ENCODE peak calls at places on chromosomes 11 and 22, in nine cellular contexts. N, P, D, F, B, Z, G, Q and V are unnamed samples.

GRCh38 chr22:42376721-42377177 is 55.5 kb downstream of the NFAM1 start:
- DNase-seq in N (peak; percentile 62), P (no peak), D (no peak), F (peak; percentile 70), B (no peak), Z (no peak), G (peak; percentile 62), Q (peak; percentile 29), V (no peak)

GRCh38 chr11:125398994-125399638 is 96.9 kb downstream of the FEZ1 start:
- DNase-seq in N (no peak), P (no peak), D (no peak), F (no peak), B (no peak), Z (no peak), G (no peak), Q (no peak), V (no peak)

GRCh38 chr11:4466168-4466891 is 16.1 kb upstream of the OR52K1 start:
- DNase-seq in N (no peak), P (no peak), D (no peak), F (no peak), B (no peak), Z (no peak), G (no peak), Q (no peak), V (no peak)

GRCh38 chr11:57426754-57427691 is at the start of gene SLC43A3:
- DNase-seq in N (peak; percentile 85), P (peak; percentile 91), D (peak; percentile 77), F (peak; percentile 93), B (peak; percentile 65), Z (no peak), G (peak; percentile 73), Q (peak; percentile 92), V (no peak)

GRCh38 chr11:66639066-66639813 is 737 bp downstream of the RBM4 start:
- DNase-seq in N (peak; percentile 38), P (no peak), D (no peak), F (peak; percentile 56), B (no peak), Z (no peak), G (no peak), Q (peak; percentile 27), V (no peak)

GRCh38 chr11:117547188-117547831 is 219.7 kb downstream of the CEP164 start:
- DNase-seq in N (no peak), P (no peak), D (no peak), F (no peak), B (no peak), Z (peak; percentile 66), G (no peak), Q (no peak), V (no peak)

GRCh38 chr11:72589802-72590761 is 84.1 kb downstream of the PDE2A start:
- DNase-seq in N (peak; percentile 27), P (no peak), D (peak; percentile 45), F (peak; percentile 17), B (no peak), Z (no peak), G (no peak), Q (peak; percentile 54), V (no peak)

GRCh38 chr11:130161441-130161840 is 1.9 kb downstream of the ST14 start:
- DNase-seq in N (no peak), P (no peak), D (no peak), F (no peak), B (no peak), Z (no peak), G (no peak), Q (no peak), V (no peak)

GRCh38 chr22:32355760-32356159 is 1.9 kb upstream of the RFPL3 start:
- DNase-seq in N (peak; percentile 38), P (no peak), D (no peak), F (no peak), B (no peak), Z (no peak), G (no peak), Q (no peak), V (no peak)

GRCh38 chr22:35446365-35446764 is 46.4 kb downstream of the MCM5 start:
- DNase-seq in N (peak; percentile 78), P (peak; percentile 40), D (no peak), F (peak; percentile 86), B (no peak), Z (no peak), G (no peak), Q (peak; percentile 95), V (peak; percentile 37)

GRCh38 chr22:44170470-44170869 is 10.3 kb upstream of the PARVG start:
- DNase-seq in N (no peak), P (no peak), D (no peak), F (no peak), B (no peak), Z (no peak), G (no peak), Q (no peak), V (no peak)

GRCh38 chr11:86062719-86063118 is 6.2 kb downstream of the PICALM start:
- DNase-seq in N (peak; percentile 36), P (no peak), D (no peak), F (peak; percentile 51), B (no peak), Z (no peak), G (no peak), Q (no peak), V (no peak)

GRCh38 chr22:42371112-42371900 is 60.9 kb downstream of the NFAM1 start:
- DNase-seq in N (no peak), P (no peak), D (no peak), F (no peak), B (no peak), Z (no peak), G (no peak), Q (no peak), V (no peak)

GRCh38 chr22:26318975-26319374 is 110.1 kb upstream of the ASPHD2 start:
- DNase-seq in N (no peak), P (peak; percentile 30), D (no peak), F (peak; percentile 87), B (no peak), Z (no peak), G (no peak), Q (peak; percentile 70), V (no peak)